ENCODE peak calls at places on chromosomes 1 and 21, in five cellular contexts. X is upper lobe of right lung, I is fibroblast of pulmonary artery, P is mesothelial cell of epicardium, B is sigmoid colon. J is an unnamed sample.

GRCh38 chr1:18681423-18681835 is 50.8 kb downstream of the PAX7 start:
- DNase-seq in X (no peak), I (peak), P (no peak), B (no peak), J (no peak)

GRCh38 chr1:9289724-9290493 is 2.8 kb upstream of the SPSB1 start:
- DNase-seq in X (no peak), I (peak), P (no peak), B (peak), J (peak)

GRCh38 chr1:46370214-46370633 is 23.9 kb upstream of the FAAH start:
- DNase-seq in X (no peak), I (no peak), P (no peak), B (no peak), J (no peak)

GRCh38 chr1:215257280-215257679 is 174.7 kb downstream of the KCNK2 start:
- DNase-seq in X (no peak), I (peak), P (no peak), B (no peak), J (no peak)

GRCh38 chr1:236623371-236624166 is 19.3 kb upstream of the HEATR1 start:
- DNase-seq in X (no peak), I (peak), P (no peak), B (no peak), J (no peak)

GRCh38 chr1:150995896-150996295 is 10.8 kb downstream of the MINDY1 start:
- DNase-seq in X (no peak), I (peak), P (no peak), B (peak), J (no peak)

GRCh38 chr1:66360285-66360724 is 173.6 kb upstream of the SGIP1 start:
- DNase-seq in X (no peak), I (no peak), P (no peak), B (no peak), J (no peak)

GRCh38 chr1:160428655-160429054 is 28.3 kb downstream of the VANGL2 start:
- DNase-seq in X (no peak), I (peak), P (no peak), B (no peak), J (no peak)

GRCh38 chr1:10399487-10399917 is 638 bp downstream of the PGD start:
- DNase-seq in X (peak), I (peak), P (no peak), B (peak), J (no peak)

GRCh38 chr1:53412285-53413174 is 46.7 kb upstream of the DMRTB1 start:
- DNase-seq in X (no peak), I (no peak), P (no peak), B (peak), J (no peak)

GRCh38 chr1:226064168-226064815 is 1.8 kb downstream of the H3-3A start:
- DNase-seq in X (no peak), I (peak), P (no peak), B (no peak), J (no peak)

GRCh38 chr1:67646145-67647035 is 38.6 kb upstream of the GADD45A start:
- DNase-seq in X (no peak), I (peak), P (no peak), B (no peak), J (no peak)

GRCh38 chr1:198128528-198128927 is 28.3 kb upstream of the NEK7 start:
- DNase-seq in X (no peak), I (no peak), P (no peak), B (no peak), J (no peak)
- TF ChIP-seq CTCF in X (no peak), I (no peak), P (no peak), B (no peak), J (no peak)

GRCh38 chr1:15431571-15431948 is 6.7 kb upstream of the CTRC start:
- DNase-seq in X (no peak), I (no peak), P (no peak), B (no peak), J (no peak)
- TF ChIP-seq CTCF in X (no peak), I (no peak), P (no peak), B (no peak), J (no peak)

GRCh38 chr21:32411366-32412161 is 942 bp upstream of the EVA1C start:
- DNase-seq in X (peak), I (peak), P (peak), B (peak), J (peak)

GRCh38 chr21:32413697-32414578 is 1.4 kb downstream of the EVA1C start:
- DNase-seq in X (peak), I (peak), P (no peak), B (peak), J (no peak)

GRCh38 chr21:32412162-32412997 is at the start of gene EVA1C:
- DNase-seq in X (peak), I (peak), P (peak), B (peak), J (no peak)

GRCh38 chr21:32414579-32415358 is 2.3 kb downstream of the EVA1C start:
- DNase-seq in X (no peak), I (peak), P (no peak), B (no peak), J (no peak)

DNA sequence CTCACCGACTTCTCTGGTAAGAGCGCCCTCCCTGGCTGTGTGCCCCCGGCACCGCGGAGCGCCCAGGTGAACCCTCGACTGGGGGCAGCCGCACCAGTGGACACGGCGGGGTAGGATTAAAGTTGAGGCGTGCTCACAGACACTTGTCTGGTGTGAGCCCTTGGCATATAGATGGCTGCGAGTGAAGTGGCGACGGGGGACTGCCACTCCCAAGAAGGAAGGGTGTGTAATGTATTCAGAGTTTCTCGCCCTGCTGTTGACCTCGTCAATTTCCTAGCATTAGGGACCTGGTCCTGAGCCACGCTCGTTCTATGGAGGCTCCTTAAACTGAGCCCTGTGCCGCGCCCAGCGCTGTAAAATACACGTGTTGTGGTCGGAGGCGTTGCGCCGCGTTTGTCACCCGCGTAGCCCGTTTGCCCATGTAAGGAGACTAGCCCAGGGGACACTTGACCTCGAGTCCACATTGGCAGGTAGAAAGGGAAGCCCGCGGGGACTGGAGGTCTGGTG is 545 bp downstream of the EVA1C start:
- DNase-seq in X (peak), I (peak), P (no peak), B (peak), J (no peak)
- TF ChIP-seq CTCF in X (no peak), I (peak), P (no peak), B (no peak), J (no peak)

DNA sequence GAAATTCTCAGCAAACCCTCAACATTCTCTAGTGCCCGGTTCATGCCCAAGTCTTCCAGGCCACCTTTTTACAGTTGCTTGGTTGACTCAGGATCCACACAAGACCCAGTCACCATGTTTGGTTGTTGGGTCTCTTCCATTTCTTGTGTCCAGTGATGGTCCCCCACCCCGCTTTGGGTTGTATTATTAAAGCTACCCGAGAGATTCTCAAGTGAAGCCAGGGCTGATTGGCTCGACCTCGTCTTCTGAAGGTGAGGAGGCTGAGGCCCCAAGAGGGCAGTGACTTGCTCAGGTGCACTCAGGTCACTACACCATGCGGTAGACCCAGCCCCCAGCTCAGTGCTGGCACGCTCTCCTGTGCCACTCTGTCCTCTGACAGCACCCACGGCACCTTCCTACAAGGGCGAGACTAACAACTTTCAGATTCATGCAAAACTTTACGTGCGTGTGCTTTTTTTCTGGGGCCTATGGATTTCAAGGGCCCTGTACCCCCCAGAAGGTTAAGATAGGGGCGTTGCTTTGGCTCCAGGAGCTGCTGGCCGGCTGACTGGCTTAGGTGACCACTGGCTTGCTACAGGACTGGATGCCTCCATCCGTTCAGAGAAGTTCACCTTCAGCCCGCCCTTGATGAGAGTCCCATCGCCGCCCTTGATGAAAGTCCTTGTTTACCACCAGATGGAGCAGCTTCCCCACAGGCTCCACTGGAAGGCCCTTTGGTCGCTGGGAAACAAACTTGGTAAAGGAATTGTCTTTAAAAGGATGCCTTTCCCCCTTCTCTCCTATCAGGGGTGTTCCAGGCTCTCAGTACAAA is 50.4 kb downstream of the CAPN9 start:
- DNase-seq in X (no peak), I (peak), P (peak), B (peak), J (no peak)
- TF ChIP-seq CTCF in X (peak), I (peak), P (peak), B (peak), J (no peak)

DNA sequence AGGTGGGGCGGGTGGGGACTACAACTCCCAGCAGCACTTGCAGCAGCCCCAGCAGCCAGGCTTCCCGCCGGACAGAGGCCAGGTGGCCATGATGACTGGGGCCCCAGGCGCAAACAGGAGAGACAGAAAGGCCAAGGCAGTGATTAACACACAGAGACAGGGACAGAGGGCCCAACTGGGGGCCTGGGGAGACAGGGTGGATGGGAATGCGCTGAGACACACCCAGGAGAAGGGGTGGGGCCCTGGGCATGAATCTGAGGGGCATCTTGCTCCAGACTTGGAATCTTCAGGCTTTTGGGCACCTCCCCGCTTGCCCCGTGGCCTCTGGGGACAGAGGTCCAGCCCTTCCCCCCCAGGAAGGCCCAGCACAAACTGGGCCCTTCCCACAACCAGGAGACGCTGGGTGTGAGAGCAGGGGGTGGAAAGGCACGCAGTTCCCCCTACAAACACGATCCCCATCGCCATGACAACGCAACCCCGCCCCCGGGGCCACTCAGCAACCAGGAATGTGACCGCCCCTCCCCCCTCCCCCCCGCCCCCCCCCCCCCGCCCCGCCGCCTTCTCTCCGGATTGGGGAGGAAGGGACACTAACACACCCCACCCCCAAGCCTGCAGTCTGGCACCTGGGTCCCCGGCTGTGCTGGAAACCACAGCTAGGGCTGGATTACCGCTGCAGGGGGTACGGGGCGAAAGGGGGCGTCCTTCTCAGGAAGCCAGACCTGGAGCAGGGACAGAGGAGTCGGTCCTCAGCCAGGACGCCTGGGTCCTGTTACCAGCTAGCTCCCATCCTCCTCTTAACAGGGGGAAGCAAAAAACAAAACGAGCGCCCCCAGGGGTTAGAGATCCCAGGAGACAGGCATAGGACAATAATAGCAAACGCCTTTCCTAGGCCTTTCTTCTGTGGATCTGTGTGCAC is 4.5 kb downstream of the HDGF start:
- DNase-seq in X (peak), I (peak), P (peak), B (peak), J (peak)
- TF ChIP-seq CTCF in X (peak), I (peak), P (no peak), B (no peak), J (no peak)

DNA sequence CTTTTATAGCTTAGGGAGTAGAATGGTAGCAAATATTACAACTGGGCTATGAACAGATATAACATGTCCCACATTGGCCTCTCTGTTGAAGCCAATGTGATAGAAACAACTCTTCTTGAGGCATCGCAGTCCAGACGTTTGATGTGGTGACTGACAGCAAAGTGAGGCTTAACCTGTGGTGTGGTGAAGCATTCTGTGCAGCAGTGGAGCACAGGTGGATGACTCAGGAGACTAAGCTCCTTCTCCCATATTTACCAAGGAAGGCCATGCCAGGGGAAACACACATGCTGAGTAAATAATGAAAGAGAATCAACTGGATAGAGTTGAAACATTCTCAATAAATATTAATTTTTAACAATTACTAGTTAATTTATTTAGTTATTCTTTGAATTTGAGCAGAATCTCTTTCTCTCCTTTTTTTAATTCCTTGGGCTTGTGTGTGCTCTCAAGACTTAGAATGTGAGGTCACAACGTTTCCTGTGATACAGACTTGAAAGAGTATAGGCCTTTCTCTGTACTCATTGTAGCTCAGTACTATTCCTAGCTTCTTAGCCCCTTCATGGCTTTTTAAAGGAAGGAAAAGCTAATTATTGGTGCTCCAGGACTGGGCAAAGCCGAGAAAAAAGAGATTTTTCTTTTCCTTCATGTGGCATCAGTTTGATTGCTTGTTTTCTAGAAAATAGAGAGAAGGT is 17.6 kb downstream of the CRB1 start:
- DNase-seq in X (no peak), I (no peak), P (no peak), B (no peak), J (no peak)
- TF ChIP-seq CTCF in X (no peak), I (no peak), P (no peak), B (no peak), J (no peak)

DNA sequence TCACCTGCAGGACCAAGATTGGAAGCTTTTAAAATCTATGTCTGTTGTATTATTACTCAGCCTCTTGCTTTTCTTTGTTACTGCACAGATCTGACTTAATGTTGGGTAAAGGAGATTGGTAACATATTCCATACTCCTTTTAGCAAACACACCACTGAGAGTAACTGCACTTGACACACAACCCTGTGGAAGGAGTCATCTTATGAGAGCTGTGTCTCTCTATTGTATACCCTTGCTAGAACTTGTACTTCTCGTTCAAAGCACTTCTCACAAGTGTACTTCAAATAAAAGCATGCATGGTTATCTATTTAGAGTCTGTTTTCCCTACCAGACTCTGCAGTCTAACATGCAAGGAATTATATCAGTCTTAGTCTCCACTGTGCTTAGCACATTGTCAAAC is 813.4 kb downstream of the ADGRL2 start:
- DNase-seq in X (no peak), I (no peak), P (no peak), B (no peak), J (no peak)
- TF ChIP-seq CTCF in X (no peak), I (no peak), P (no peak), B (no peak), J (no peak)

GRCh38 chr1:208043690-208044089 is 132.8 kb upstream of the CD34 start:
- DNase-seq in X (no peak), I (no peak), P (no peak), B (peak), J (no peak)
- TF ChIP-seq CTCF in X (no peak), I (no peak), P (no peak), B (no peak), J (no peak)